ENCODE peak calls at places on chromosomes 6 and 20, in seven cellular contexts. One of them, this sample, is unnamed.

GRCh38 chr20:2749343-2749950 is 51.0 kb downstream of the CPXM1 start:
- DNase-seq in stomach: no peak
- DNase-seq in lower lobe of right lung: no peak
- DNase-seq in left lung: peak; percentile 80
- DNase-seq in GM06990: no peak
- DNase-seq in lung: no peak
- DNase-seq in esophagus squamous epithelium: no peak
- DNase-seq in this sample: no peak

GRCh38 chr6:53487080-53487479 is 57.8 kb downstream of the GCLC start:
- DNase-seq in esophagus squamous epithelium: no peak
- DNase-seq in left lung: no peak
- DNase-seq in lower lobe of right lung: no peak
- DNase-seq in stomach: no peak
- DNase-seq in GM06990: no peak
- DNase-seq in lung: no peak
- DNase-seq in this sample: no peak

GRCh38 chr6:127949251-127949650 is 48.4 kb upstream of the THEMIS start:
- DNase-seq in lower lobe of right lung: no peak
- DNase-seq in esophagus squamous epithelium: no peak
- DNase-seq in lung: no peak
- DNase-seq in GM06990: no peak
- DNase-seq in stomach: no peak
- DNase-seq in left lung: no peak
- DNase-seq in this sample: no peak

GRCh38 chr20:641516-641913 is 11.5 kb downstream of the SRXN1 start:
- DNase-seq in stomach: no peak
- DNase-seq in lung: no peak
- DNase-seq in left lung: no peak
- DNase-seq in lower lobe of right lung: no peak
- DNase-seq in esophagus squamous epithelium: no peak
- DNase-seq in GM06990: no peak
- DNase-seq in this sample: no peak

GRCh38 chr6:129105035-129105434 is 222.1 kb downstream of the LAMA2 start:
- DNase-seq in stomach: no peak
- DNase-seq in lower lobe of right lung: no peak
- DNase-seq in esophagus squamous epithelium: no peak
- DNase-seq in left lung: no peak
- DNase-seq in GM06990: no peak
- DNase-seq in lung: no peak
- DNase-seq in this sample: no peak

GRCh38 chr6:164303092-164304007 is 888.8 kb downstream of the QKI start:
- DNase-seq in esophagus squamous epithelium: no peak
- DNase-seq in stomach: no peak
- DNase-seq in lung: no peak
- DNase-seq in GM06990: no peak
- DNase-seq in lower lobe of right lung: no peak
- DNase-seq in left lung: no peak
- DNase-seq in this sample: no peak

GRCh38 chr20:7152071-7152470 is 384.6 kb downstream of the BMP2 start:
- DNase-seq in left lung: no peak
- DNase-seq in stomach: no peak
- DNase-seq in lung: no peak
- DNase-seq in GM06990: no peak
- DNase-seq in lower lobe of right lung: no peak
- DNase-seq in esophagus squamous epithelium: no peak
- DNase-seq in this sample: no peak

GRCh38 chr6:69865126-69865525 is 1.2 kb upstream of the COL19A1 start:
- DNase-seq in lower lobe of right lung: no peak
- DNase-seq in left lung: no peak
- DNase-seq in lung: no peak
- DNase-seq in GM06990: no peak
- DNase-seq in esophagus squamous epithelium: no peak
- DNase-seq in stomach: no peak
- DNase-seq in this sample: no peak

GRCh38 chr20:59161626-59162170 is 1.9 kb upstream of the ZNF831 start:
- DNase-seq in lung: no peak
- DNase-seq in stomach: no peak
- DNase-seq in esophagus squamous epithelium: no peak
- DNase-seq in lower lobe of right lung: no peak
- DNase-seq in left lung: no peak
- DNase-seq in GM06990: no peak
- DNase-seq in this sample: no peak

GRCh38 chr20:24694727-24695528 is 225.5 kb downstream of the SYNDIG1 start:
- DNase-seq in GM06990: no peak
- DNase-seq in lower lobe of right lung: no peak
- DNase-seq in left lung: no peak
- DNase-seq in stomach: peak; percentile 17
- DNase-seq in lung: peak; percentile 26
- DNase-seq in esophagus squamous epithelium: no peak
- DNase-seq in this sample: no peak

GRCh38 chr6:125526007-125526720 is 223.3 kb upstream of the HEY2 start:
- DNase-seq in stomach: no peak
- DNase-seq in GM06990: no peak
- DNase-seq in lower lobe of right lung: no peak
- DNase-seq in lung: no peak
- DNase-seq in esophagus squamous epithelium: no peak
- DNase-seq in left lung: no peak
- DNase-seq in this sample: no peak

GRCh38 chr6:21749754-21750153 is 156.2 kb downstream of the SOX4 start:
- DNase-seq in lower lobe of right lung: no peak
- DNase-seq in left lung: no peak
- DNase-seq in stomach: no peak
- DNase-seq in esophagus squamous epithelium: no peak
- DNase-seq in GM06990: no peak
- DNase-seq in lung: no peak
- DNase-seq in this sample: no peak

GRCh38 chr6:46990031-46990644 is 52.0 kb downstream of the ADGRF1 start:
- DNase-seq in GM06990: no peak
- DNase-seq in lung: no peak
- DNase-seq in esophagus squamous epithelium: no peak
- DNase-seq in lower lobe of right lung: no peak
- DNase-seq in left lung: peak; percentile 10
- DNase-seq in stomach: no peak
- DNase-seq in this sample: no peak

GRCh38 chr6:37674161-37674560 is 23.5 kb downstream of the MDGA1 start:
- DNase-seq in lung: no peak
- DNase-seq in esophagus squamous epithelium: no peak
- DNase-seq in lower lobe of right lung: no peak
- DNase-seq in stomach: no peak
- DNase-seq in left lung: no peak
- DNase-seq in GM06990: no peak
- DNase-seq in this sample: no peak

GRCh38 chr20:48634641-48635040 is 193.2 kb downstream of the PREX1 start:
- DNase-seq in esophagus squamous epithelium: no peak
- DNase-seq in left lung: peak; percentile 51
- DNase-seq in lung: no peak
- DNase-seq in stomach: no peak
- DNase-seq in lower lobe of right lung: peak; percentile 26
- DNase-seq in GM06990: no peak
- DNase-seq in this sample: no peak

GRCh38 chr20:13819885-13820645 is 35.2 kb downstream of the NDUFAF5 start:
- DNase-seq in lung: no peak
- DNase-seq in GM06990: peak; percentile 6
- DNase-seq in lower lobe of right lung: no peak
- DNase-seq in esophagus squamous epithelium: no peak
- DNase-seq in stomach: peak; percentile 29
- DNase-seq in left lung: no peak
- DNase-seq in this sample: no peak

GRCh38 chr6:84763397-84764331 is 734 bp downstream of the TBX18 start:
- DNase-seq in stomach: no peak
- DNase-seq in lung: no peak
- DNase-seq in lower lobe of right lung: peak; percentile 46
- DNase-seq in esophagus squamous epithelium: no peak
- DNase-seq in GM06990: peak; percentile 59
- DNase-seq in left lung: peak; percentile 71
- DNase-seq in this sample: no peak

GRCh38 chr6:45072014-45072413 is 256.1 kb upstream of the RUNX2 start:
- DNase-seq in lower lobe of right lung: no peak
- DNase-seq in lung: no peak
- DNase-seq in GM06990: no peak
- DNase-seq in esophagus squamous epithelium: no peak
- DNase-seq in stomach: no peak
- DNase-seq in left lung: no peak
- DNase-seq in this sample: no peak

GRCh38 chr6:156953478-156954146 is 176.4 kb downstream of the ARID1B start:
- DNase-seq in GM06990: no peak
- DNase-seq in left lung: no peak
- DNase-seq in lower lobe of right lung: no peak
- DNase-seq in stomach: no peak
- DNase-seq in lung: no peak
- DNase-seq in esophagus squamous epithelium: no peak
- DNase-seq in this sample: peak; percentile 35

DNA sequence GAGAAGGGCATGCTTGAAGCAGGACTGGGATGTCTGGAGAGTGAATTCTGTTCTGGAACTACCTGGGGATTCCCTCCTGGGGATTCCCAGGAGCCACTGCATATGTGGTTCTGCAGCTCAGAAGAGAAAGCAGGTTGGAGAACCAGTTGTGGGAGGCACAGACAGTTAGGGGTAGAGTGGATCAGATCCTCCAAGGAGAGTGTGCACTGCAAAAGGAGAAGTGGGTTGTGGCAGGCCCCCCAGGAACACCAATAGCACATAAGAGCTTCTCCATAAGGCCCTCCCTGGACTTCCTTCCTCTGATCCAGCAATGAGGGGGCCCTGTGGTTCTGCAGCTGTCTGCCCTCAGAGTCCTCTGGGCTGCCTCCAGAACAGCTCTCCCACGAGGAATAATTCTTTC is 369.1 kb upstream of the CNR1 start:
- DNase-seq in lower lobe of right lung: no peak
- DNase-seq in left lung: no peak
- DNase-seq in esophagus squamous epithelium: no peak
- DNase-seq in lung: no peak
- DNase-seq in stomach: no peak
- DNase-seq in GM06990: no peak
- DNase-seq in this sample: no peak
- H3K27me3 ChIP-seq in lower lobe of right lung: no peaks in the 10 kb centered on the region
- H3K27me3 ChIP-seq in left lung: no peaks in the 10 kb centered on the region
- H3K27me3 ChIP-seq in esophagus squamous epithelium: no peaks in the 10 kb centered on the region
- H3K27me3 ChIP-seq in lung: no peaks in the 10 kb centered on the region
- H3K27me3 ChIP-seq in stomach: no peaks in the 10 kb centered on the region
- H3K27me3 ChIP-seq in GM06990: no peaks in the 10 kb centered on the region
- H3K27me3 ChIP-seq in this sample: no peaks in the 10 kb centered on the region

GRCh38 chr20:17556842-17557674 is 12.8 kb upstream of the DSTN start:
- DNase-seq in lung: peak; percentile 59
- DNase-seq in esophagus squamous epithelium: no peak
- DNase-seq in left lung: peak; percentile 80
- DNase-seq in stomach: peak; percentile 76
- DNase-seq in lower lobe of right lung: peak; percentile 74
- DNase-seq in GM06990: no peak
- DNase-seq in this sample: no peak

GRCh38 chr20:17559338-17559737 is 10.5 kb upstream of the DSTN start:
- DNase-seq in stomach: no peak
- DNase-seq in GM06990: no peak
- DNase-seq in left lung: no peak
- DNase-seq in esophagus squamous epithelium: no peak
- DNase-seq in lung: peak; percentile 63
- DNase-seq in lower lobe of right lung: peak; percentile 63
- DNase-seq in this sample: no peak

GRCh38 chr20:17557675-17558006 is 12.2 kb upstream of the DSTN start:
- DNase-seq in left lung: no peak
- DNase-seq in stomach: peak; percentile 59
- DNase-seq in lower lobe of right lung: no peak
- DNase-seq in esophagus squamous epithelium: no peak
- DNase-seq in lung: peak; percentile 47
- DNase-seq in GM06990: no peak
- DNase-seq in this sample: no peak

GRCh38 chr20:17558941-17559304 is 11.0 kb upstream of the DSTN start:
- DNase-seq in lower lobe of right lung: no peak
- DNase-seq in GM06990: no peak
- DNase-seq in esophagus squamous epithelium: no peak
- DNase-seq in lung: no peak
- DNase-seq in left lung: no peak
- DNase-seq in stomach: no peak
- DNase-seq in this sample: no peak

DNA sequence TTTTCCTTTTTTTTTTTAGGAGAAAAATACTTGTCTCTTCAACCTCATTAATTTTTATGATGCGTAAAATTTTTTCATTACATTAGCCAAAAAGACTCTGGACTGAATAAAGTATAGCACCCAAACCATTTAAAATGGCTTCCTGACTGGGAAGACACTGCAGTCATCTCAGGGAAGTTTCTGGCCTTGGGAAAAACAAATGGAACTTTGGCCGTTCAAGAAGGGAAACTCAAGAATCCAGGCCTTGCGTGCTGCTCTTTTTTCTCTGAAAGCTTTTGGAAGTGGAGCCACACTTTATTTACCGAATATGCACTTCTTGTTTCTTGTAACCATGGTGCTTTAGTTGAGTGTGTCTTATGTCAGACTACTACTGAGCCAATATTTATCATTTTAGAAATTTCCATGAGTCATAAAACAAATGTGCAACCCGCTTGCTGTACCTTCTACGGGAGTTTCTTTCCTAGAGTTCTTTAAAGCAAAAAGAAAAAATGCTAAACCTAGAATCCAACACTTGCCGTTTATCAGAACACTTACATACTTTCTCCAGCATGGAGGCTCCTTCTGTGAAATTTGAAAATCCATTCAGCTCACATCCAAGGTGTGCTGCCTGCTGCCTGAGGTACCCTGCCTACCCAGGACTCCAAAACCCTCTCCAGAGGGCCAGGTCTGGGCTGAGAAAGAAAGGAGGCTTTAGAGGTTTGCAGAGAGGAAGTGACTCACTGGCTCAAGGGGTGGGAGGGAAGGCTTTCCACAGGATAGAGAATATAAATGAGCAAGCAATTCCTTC is 11.5 kb upstream of the DSTN start:
- DNase-seq in left lung: no peak
- DNase-seq in esophagus squamous epithelium: no peak
- DNase-seq in stomach: peak; percentile 42
- DNase-seq in lower lobe of right lung: no peak
- DNase-seq in GM06990: no peak
- DNase-seq in lung: peak; percentile 73
- DNase-seq in this sample: no peak
- H3K4me3 ChIP-seq in left lung: no peak overlapping the region
- H3K4me3 ChIP-seq in esophagus squamous epithelium: peak overlapping the region; percentile 26
- H3K4me3 ChIP-seq in stomach: no peak overlapping the region
- H3K4me3 ChIP-seq in lower lobe of right lung: no peak overlapping the region
- H3K4me3 ChIP-seq in GM06990: no peak overlapping the region
- H3K4me3 ChIP-seq in lung: no peak overlapping the region
- H3K4me3 ChIP-seq in this sample: no peak overlapping the region

DNA sequence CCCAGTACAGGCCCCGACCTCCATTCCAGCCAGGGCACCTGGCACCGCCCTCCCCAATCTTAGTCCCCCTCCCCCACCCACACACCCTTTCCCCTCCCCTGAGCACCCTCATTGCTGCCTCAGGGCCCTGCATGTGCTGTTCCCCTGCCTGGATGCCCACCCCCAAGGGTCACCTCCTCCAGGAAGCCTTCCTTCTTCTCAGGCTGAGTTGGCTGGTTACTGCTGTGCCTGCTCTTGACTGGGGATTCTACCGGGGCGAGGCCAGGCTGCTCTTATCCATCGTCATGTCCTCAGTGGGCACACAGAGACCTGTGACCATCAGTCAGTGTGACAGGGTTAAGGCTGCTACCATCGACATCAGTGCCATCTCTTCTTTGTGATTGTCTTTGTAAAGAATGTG is 23.6 kb downstream of the BHLHE23 start:
- DNase-seq in stomach: no peak
- DNase-seq in lung: no peak
- DNase-seq in esophagus squamous epithelium: no peak
- DNase-seq in left lung: no peak
- DNase-seq in GM06990: no peak
- DNase-seq in lower lobe of right lung: no peak
- DNase-seq in this sample: no peak
- H3K27me3 ChIP-seq in stomach: peaks cover 54% of the 10 kb centered on the region
- H3K27me3 ChIP-seq in lung: no peaks in the 10 kb centered on the region
- H3K27me3 ChIP-seq in esophagus squamous epithelium: peaks cover 5% of the 10 kb centered on the region
- H3K27me3 ChIP-seq in left lung: peaks cover 96% of the 10 kb centered on the region
- H3K27me3 ChIP-seq in GM06990: peaks cover 2% of the 10 kb centered on the region
- H3K27me3 ChIP-seq in lower lobe of right lung: peaks cover 73% of the 10 kb centered on the region
- H3K27me3 ChIP-seq in this sample: peaks cover 18% of the 10 kb centered on the region

GRCh38 chr6:169427856-169428255 is 174.2 kb upstream of the THBS2 start:
- DNase-seq in GM06990: no peak
- DNase-seq in lower lobe of right lung: no peak
- DNase-seq in lung: no peak
- DNase-seq in stomach: no peak
- DNase-seq in esophagus squamous epithelium: no peak
- DNase-seq in left lung: no peak
- DNase-seq in this sample: no peak
- H3K4me3 ChIP-seq in GM06990: no peak overlapping the region
- H3K4me3 ChIP-seq in lower lobe of right lung: no peak overlapping the region
- H3K4me3 ChIP-seq in lung: no peak overlapping the region
- H3K4me3 ChIP-seq in stomach: no peak overlapping the region
- H3K4me3 ChIP-seq in esophagus squamous epithelium: no peak overlapping the region
- H3K4me3 ChIP-seq in left lung: no peak overlapping the region
- H3K4me3 ChIP-seq in this sample: no peak overlapping the region

This sample was measured in CD4-positive, CD25-positive, alpha-beta regulatory T cell.